ENCODE peak calls at places on chromosome 17, in five cellular contexts. One of them, this sample, is unnamed.

GRCh38 chr17:32483451-32484019 is 3.3 kb upstream of the CDK5R1 start:
- DNase-seq in T-helper 1 cell: no peak
- DNase-seq in non-pigmented ciliary epithelial cell: peak
- DNase-seq in spleen: peak
- DNase-seq in heart right ventricle: peak
- DNase-seq in this sample: no peak

GRCh38 chr17:74759243-74759801 is 10.9 kb downstream of the NHERF1 start:
- DNase-seq in spleen: peak
- DNase-seq in T-helper 1 cell: peak
- DNase-seq in heart right ventricle: no peak
- DNase-seq in non-pigmented ciliary epithelial cell: no peak
- DNase-seq in this sample: no peak

GRCh38 chr17:81702934-81703746 is at the start of gene MRPL12:
- DNase-seq in T-helper 1 cell: peak
- DNase-seq in heart right ventricle: peak
- DNase-seq in spleen: peak
- DNase-seq in non-pigmented ciliary epithelial cell: peak
- DNase-seq in this sample: peak

GRCh38 chr17:58595194-58595792 is 80.9 kb upstream of the MTMR4 start:
- DNase-seq in spleen: no peak
- DNase-seq in non-pigmented ciliary epithelial cell: no peak
- DNase-seq in heart right ventricle: no peak
- DNase-seq in T-helper 1 cell: no peak
- DNase-seq in this sample: no peak

GRCh38 chr17:74010903-74011302 is 192.6 kb upstream of the RPL38 start:
- DNase-seq in heart right ventricle: no peak
- DNase-seq in spleen: no peak
- DNase-seq in non-pigmented ciliary epithelial cell: no peak
- DNase-seq in T-helper 1 cell: no peak
- DNase-seq in this sample: no peak

GRCh38 chr17:77873518-77874302 is 84.8 kb upstream of the TNRC6C start:
- DNase-seq in spleen: peak
- DNase-seq in non-pigmented ciliary epithelial cell: no peak
- DNase-seq in T-helper 1 cell: no peak
- DNase-seq in heart right ventricle: no peak
- DNase-seq in this sample: no peak

GRCh38 chr17:44931376-44931775 is 16.1 kb upstream of the GFAP start:
- DNase-seq in spleen: peak
- DNase-seq in non-pigmented ciliary epithelial cell: no peak
- DNase-seq in heart right ventricle: no peak
- DNase-seq in T-helper 1 cell: no peak
- DNase-seq in this sample: no peak

GRCh38 chr17:12320286-12320685 is 299.6 kb downstream of the MAP2K4 start:
- DNase-seq in heart right ventricle: no peak
- DNase-seq in non-pigmented ciliary epithelial cell: no peak
- DNase-seq in spleen: no peak
- DNase-seq in T-helper 1 cell: no peak
- DNase-seq in this sample: no peak

GRCh38 chr17:47720196-47720595 is 12.8 kb upstream of the TBX21 start:
- DNase-seq in heart right ventricle: no peak
- DNase-seq in T-helper 1 cell: no peak
- DNase-seq in non-pigmented ciliary epithelial cell: no peak
- DNase-seq in spleen: no peak
- DNase-seq in this sample: no peak

GRCh38 chr17:59572301-59572924 is 7.0 kb downstream of the DHX40 start:
- DNase-seq in T-helper 1 cell: no peak
- DNase-seq in heart right ventricle: no peak
- DNase-seq in non-pigmented ciliary epithelial cell: no peak
- DNase-seq in spleen: no peak
- DNase-seq in this sample: no peak

GRCh38 chr17:81519284-81520020 is 6.9 kb upstream of the ACTG1 start:
- DNase-seq in T-helper 1 cell: peak
- DNase-seq in heart right ventricle: no peak
- DNase-seq in non-pigmented ciliary epithelial cell: no peak
- DNase-seq in spleen: peak
- DNase-seq in this sample: peak

GRCh38 chr17:56029980-56030624 is 123.2 kb upstream of the ANKFN1 start:
- DNase-seq in spleen: no peak
- DNase-seq in heart right ventricle: no peak
- DNase-seq in T-helper 1 cell: no peak
- DNase-seq in non-pigmented ciliary epithelial cell: no peak
- DNase-seq in this sample: no peak

GRCh38 chr17:57293077-57293476 is 36.8 kb downstream of the MSI2 start:
- DNase-seq in non-pigmented ciliary epithelial cell: peak
- DNase-seq in spleen: no peak
- DNase-seq in heart right ventricle: no peak
- DNase-seq in T-helper 1 cell: no peak
- DNase-seq in this sample: no peak

GRCh38 chr17:68400404-68400735 is 56.9 kb downstream of the WIPI1 start:
- DNase-seq in heart right ventricle: no peak
- DNase-seq in non-pigmented ciliary epithelial cell: no peak
- DNase-seq in spleen: no peak
- DNase-seq in T-helper 1 cell: no peak
- DNase-seq in this sample: no peak

GRCh38 chr17:77631307-77631706 is 327.2 kb upstream of the TNRC6C start:
- DNase-seq in spleen: peak
- DNase-seq in T-helper 1 cell: no peak
- DNase-seq in heart right ventricle: no peak
- DNase-seq in non-pigmented ciliary epithelial cell: no peak
- DNase-seq in this sample: no peak

GRCh38 chr17:40862985-40863733 is 3.9 kb downstream of the KRT12 start:
- DNase-seq in heart right ventricle: no peak
- DNase-seq in T-helper 1 cell: no peak
- DNase-seq in spleen: no peak
- DNase-seq in non-pigmented ciliary epithelial cell: no peak
- DNase-seq in this sample: no peak

GRCh38 chr17:56700919-56701420 is 107.5 kb downstream of the NOG start:
- DNase-seq in non-pigmented ciliary epithelial cell: no peak
- DNase-seq in T-helper 1 cell: no peak
- DNase-seq in heart right ventricle: no peak
- DNase-seq in spleen: no peak
- DNase-seq in this sample: no peak

GRCh38 chr17:6092182-6092922 is 22.2 kb downstream of the WSCD1 start:
- DNase-seq in spleen: peak
- DNase-seq in heart right ventricle: no peak
- DNase-seq in non-pigmented ciliary epithelial cell: no peak
- DNase-seq in T-helper 1 cell: no peak
- DNase-seq in this sample: no peak

This sample was measured in activated T-helper 9 cell treated with anti-CD3 and anti-CD28 coated beads, Interleukin-2, amount 50 U/mL, for 16 hours.